ENCODE peak calls at places on chromosome 7, in five cellular contexts. One of them, this sample, is unnamed.

GRCh38 chr7:1716263-1717094 is 46.4 kb downstream of the ELFN1 start:
- DNase-seq in LNCaP clone FGC: no peak
- DNase-seq in CD8-positive, alpha-beta memory T cell: no peak
- DNase-seq in effector memory CD4-positive, alpha-beta T cell: no peak
- DNase-seq in stomach: no peak
- DNase-seq in this sample: no peak

GRCh38 chr7:130649004-130649790 is 19.4 kb downstream of the COPG2 start:
- DNase-seq in LNCaP clone FGC: no peak
- DNase-seq in CD8-positive, alpha-beta memory T cell: no peak
- DNase-seq in effector memory CD4-positive, alpha-beta T cell: no peak
- DNase-seq in stomach: no peak
- DNase-seq in this sample: no peak

GRCh38 chr7:36639826-36640225 is 84.5 kb downstream of the AOAH start:
- DNase-seq in LNCaP clone FGC: no peak
- DNase-seq in CD8-positive, alpha-beta memory T cell: peak
- DNase-seq in effector memory CD4-positive, alpha-beta T cell: peak
- DNase-seq in stomach: peak
- DNase-seq in this sample: no peak

GRCh38 chr7:47791682-47792081 is 156.6 kb downstream of the PKD1L1 start:
- DNase-seq in LNCaP clone FGC: no peak
- DNase-seq in CD8-positive, alpha-beta memory T cell: no peak
- DNase-seq in effector memory CD4-positive, alpha-beta T cell: no peak
- DNase-seq in stomach: no peak
- DNase-seq in this sample: no peak

GRCh38 chr7:5754981-5755599 is 26.4 kb downstream of the RNF216 start:
- DNase-seq in LNCaP clone FGC: no peak
- DNase-seq in CD8-positive, alpha-beta memory T cell: no peak
- DNase-seq in effector memory CD4-positive, alpha-beta T cell: no peak
- DNase-seq in stomach: no peak
- DNase-seq in this sample: no peak

GRCh38 chr7:24716480-24717246 is 40.6 kb downstream of the GSDME start:
- DNase-seq in LNCaP clone FGC: no peak
- DNase-seq in CD8-positive, alpha-beta memory T cell: no peak
- DNase-seq in effector memory CD4-positive, alpha-beta T cell: no peak
- DNase-seq in stomach: no peak
- DNase-seq in this sample: no peak

GRCh38 chr7:74032191-74032490 is 4.2 kb downstream of the ELN start:
- DNase-seq in LNCaP clone FGC: no peak
- DNase-seq in CD8-positive, alpha-beta memory T cell: no peak
- DNase-seq in effector memory CD4-positive, alpha-beta T cell: no peak
- DNase-seq in stomach: no peak
- DNase-seq in this sample: no peak

GRCh38 chr7:135447783-135448182 is 62.1 kb downstream of the CNOT4 start:
- DNase-seq in LNCaP clone FGC: no peak
- DNase-seq in CD8-positive, alpha-beta memory T cell: no peak
- DNase-seq in effector memory CD4-positive, alpha-beta T cell: no peak
- DNase-seq in stomach: no peak
- DNase-seq in this sample: no peak

GRCh38 chr7:157760004-157760730 is 423.4 kb downstream of the DNAJB6 start:
- DNase-seq in LNCaP clone FGC: no peak
- DNase-seq in CD8-positive, alpha-beta memory T cell: no peak
- DNase-seq in effector memory CD4-positive, alpha-beta T cell: no peak
- DNase-seq in stomach: no peak
- DNase-seq in this sample: no peak

GRCh38 chr7:129843365-129843898 is 109.3 kb downstream of the UBE2H start:
- DNase-seq in LNCaP clone FGC: no peak
- DNase-seq in CD8-positive, alpha-beta memory T cell: no peak
- DNase-seq in effector memory CD4-positive, alpha-beta T cell: no peak
- DNase-seq in stomach: no peak
- DNase-seq in this sample: no peak

GRCh38 chr7:111752022-111752582 is 189.8 kb upstream of the IMMP2L start:
- DNase-seq in LNCaP clone FGC: no peak
- DNase-seq in CD8-positive, alpha-beta memory T cell: peak
- DNase-seq in effector memory CD4-positive, alpha-beta T cell: peak
- DNase-seq in stomach: peak
- DNase-seq in this sample: no peak

GRCh38 chr7:121515651-121516401 is 119.7 kb upstream of the FAM3C start:
- DNase-seq in LNCaP clone FGC: no peak
- DNase-seq in CD8-positive, alpha-beta memory T cell: no peak
- DNase-seq in effector memory CD4-positive, alpha-beta T cell: no peak
- DNase-seq in stomach: no peak
- DNase-seq in this sample: no peak

GRCh38 chr7:31236868-31237267 is 103.7 kb downstream of the NEUROD6 start:
- DNase-seq in LNCaP clone FGC: no peak
- DNase-seq in CD8-positive, alpha-beta memory T cell: no peak
- DNase-seq in effector memory CD4-positive, alpha-beta T cell: no peak
- DNase-seq in stomach: no peak
- DNase-seq in this sample: no peak

GRCh38 chr7:149284343-149284742 is 22.3 kb downstream of the ZNF783 start:
- DNase-seq in LNCaP clone FGC: no peak
- DNase-seq in CD8-positive, alpha-beta memory T cell: peak
- DNase-seq in effector memory CD4-positive, alpha-beta T cell: peak
- DNase-seq in stomach: no peak
- DNase-seq in this sample: no peak

GRCh38 chr7:103854611-103855010 is 134.8 kb downstream of the RELN start:
- DNase-seq in LNCaP clone FGC: no peak
- DNase-seq in CD8-positive, alpha-beta memory T cell: no peak
- DNase-seq in effector memory CD4-positive, alpha-beta T cell: no peak
- DNase-seq in stomach: no peak
- DNase-seq in this sample: no peak

GRCh38 chr7:137539111-137539715 is 195.7 kb upstream of the PTN start:
- DNase-seq in LNCaP clone FGC: no peak
- DNase-seq in CD8-positive, alpha-beta memory T cell: no peak
- DNase-seq in effector memory CD4-positive, alpha-beta T cell: no peak
- DNase-seq in stomach: no peak
- DNase-seq in this sample: no peak

GRCh38 chr7:131909151-131909768 is 352.8 kb upstream of the PODXL start:
- DNase-seq in LNCaP clone FGC: no peak
- DNase-seq in CD8-positive, alpha-beta memory T cell: no peak
- DNase-seq in effector memory CD4-positive, alpha-beta T cell: no peak
- DNase-seq in stomach: no peak
- DNase-seq in this sample: no peak
- H3K4me3 ChIP-seq in LNCaP clone FGC: no peak
- H3K4me3 ChIP-seq in CD8-positive, alpha-beta memory T cell: no peak
- H3K4me3 ChIP-seq in effector memory CD4-positive, alpha-beta T cell: no peak
- H3K4me3 ChIP-seq in stomach: peak
- H3K4me3 ChIP-seq in this sample: no peak

GRCh38 chr7:100837099-100837836 is 9.9 kb upstream of the EPHB4 start:
- DNase-seq in LNCaP clone FGC: no peak
- DNase-seq in CD8-positive, alpha-beta memory T cell: peak
- DNase-seq in effector memory CD4-positive, alpha-beta T cell: peak
- DNase-seq in stomach: peak
- DNase-seq in this sample: no peak

GRCh38 chr7:100839361-100839760 is 12.0 kb upstream of the EPHB4 start:
- DNase-seq in LNCaP clone FGC: no peak
- DNase-seq in CD8-positive, alpha-beta memory T cell: no peak
- DNase-seq in effector memory CD4-positive, alpha-beta T cell: no peak
- DNase-seq in stomach: no peak
- DNase-seq in this sample: no peak

GRCh38 chr7:100840470-100841100 is 11.9 kb upstream of the SLC12A9 start:
- DNase-seq in LNCaP clone FGC: no peak
- DNase-seq in CD8-positive, alpha-beta memory T cell: no peak
- DNase-seq in effector memory CD4-positive, alpha-beta T cell: no peak
- DNase-seq in stomach: no peak
- DNase-seq in this sample: no peak

GRCh38 chr7:100835903-100836811 is 8.8 kb upstream of the EPHB4 start:
- DNase-seq in LNCaP clone FGC: no peak
- DNase-seq in CD8-positive, alpha-beta memory T cell: no peak
- DNase-seq in effector memory CD4-positive, alpha-beta T cell: no peak
- DNase-seq in stomach: peak
- DNase-seq in this sample: no peak

GRCh38 chr7:100836812-100837098 is 9.4 kb upstream of the EPHB4 start:
- DNase-seq in LNCaP clone FGC: no peak
- DNase-seq in CD8-positive, alpha-beta memory T cell: no peak
- DNase-seq in effector memory CD4-positive, alpha-beta T cell: no peak
- DNase-seq in stomach: no peak
- DNase-seq in this sample: no peak
- H3K4me3 ChIP-seq in LNCaP clone FGC: no peak
- H3K4me3 ChIP-seq in CD8-positive, alpha-beta memory T cell: peak
- H3K4me3 ChIP-seq in effector memory CD4-positive, alpha-beta T cell: peak
- H3K4me3 ChIP-seq in stomach: peak
- H3K4me3 ChIP-seq in this sample: no peak

GRCh38 chr7:97026705-97027426 is 2.2 kb upstream of the DLX5 start:
- DNase-seq in LNCaP clone FGC: no peak
- DNase-seq in CD8-positive, alpha-beta memory T cell: no peak
- DNase-seq in effector memory CD4-positive, alpha-beta T cell: no peak
- DNase-seq in stomach: no peak
- DNase-seq in this sample: no peak

GRCh38 chr7:97027427-97028234 is 3.0 kb upstream of the DLX5 start:
- DNase-seq in LNCaP clone FGC: peak
- DNase-seq in CD8-positive, alpha-beta memory T cell: peak
- DNase-seq in effector memory CD4-positive, alpha-beta T cell: peak
- DNase-seq in stomach: peak
- DNase-seq in this sample: peak

GRCh38 chr7:97025130-97025499 is 484 bp upstream of the DLX5 start:
- DNase-seq in LNCaP clone FGC: no peak
- DNase-seq in CD8-positive, alpha-beta memory T cell: no peak
- DNase-seq in effector memory CD4-positive, alpha-beta T cell: no peak
- DNase-seq in stomach: no peak
- DNase-seq in this sample: no peak

GRCh38 chr7:97024209-97025129 is at the start of gene DLX5:
- DNase-seq in LNCaP clone FGC: no peak
- DNase-seq in CD8-positive, alpha-beta memory T cell: no peak
- DNase-seq in effector memory CD4-positive, alpha-beta T cell: no peak
- DNase-seq in stomach: no peak
- DNase-seq in this sample: no peak

GRCh38 chr7:97025983-97026704 is 1.5 kb upstream of the DLX5 start:
- DNase-seq in LNCaP clone FGC: no peak
- DNase-seq in CD8-positive, alpha-beta memory T cell: no peak
- DNase-seq in effector memory CD4-positive, alpha-beta T cell: no peak
- DNase-seq in stomach: peak
- DNase-seq in this sample: no peak
- H3K4me3 ChIP-seq in LNCaP clone FGC: no peak
- H3K4me3 ChIP-seq in CD8-positive, alpha-beta memory T cell: peak
- H3K4me3 ChIP-seq in effector memory CD4-positive, alpha-beta T cell: no peak
- H3K4me3 ChIP-seq in stomach: peak
- H3K4me3 ChIP-seq in this sample: no peak

GRCh38 chr7:139845443-139845805 is 16.4 kb downstream of the TBXAS1 start:
- DNase-seq in LNCaP clone FGC: no peak
- DNase-seq in CD8-positive, alpha-beta memory T cell: no peak
- DNase-seq in effector memory CD4-positive, alpha-beta T cell: no peak
- DNase-seq in stomach: no peak
- DNase-seq in this sample: no peak
- H3K4me3 ChIP-seq in LNCaP clone FGC: no peak
- H3K4me3 ChIP-seq in CD8-positive, alpha-beta memory T cell: no peak
- H3K4me3 ChIP-seq in effector memory CD4-positive, alpha-beta T cell: no peak
- H3K4me3 ChIP-seq in stomach: no peak
- H3K4me3 ChIP-seq in this sample: no peak

GRCh38 chr7:300546-301290 is 10.7 kb downstream of the FOXL3 start:
- DNase-seq in LNCaP clone FGC: no peak
- DNase-seq in CD8-positive, alpha-beta memory T cell: no peak
- DNase-seq in effector memory CD4-positive, alpha-beta T cell: no peak
- DNase-seq in stomach: no peak
- DNase-seq in this sample: no peak

GRCh38 chr7:300048-300447 is 10.1 kb downstream of the FOXL3 start:
- DNase-seq in LNCaP clone FGC: no peak
- DNase-seq in CD8-positive, alpha-beta memory T cell: no peak
- DNase-seq in effector memory CD4-positive, alpha-beta T cell: no peak
- DNase-seq in stomach: no peak
- DNase-seq in this sample: no peak

GRCh38 chr7:302054-302992 is 12.4 kb downstream of the FOXL3 start:
- DNase-seq in LNCaP clone FGC: no peak
- DNase-seq in CD8-positive, alpha-beta memory T cell: no peak
- DNase-seq in effector memory CD4-positive, alpha-beta T cell: no peak
- DNase-seq in stomach: no peak
- DNase-seq in this sample: no peak

GRCh38 chr7:299628-300027 is 9.7 kb downstream of the FOXL3 start:
- DNase-seq in LNCaP clone FGC: no peak
- DNase-seq in CD8-positive, alpha-beta memory T cell: no peak
- DNase-seq in effector memory CD4-positive, alpha-beta T cell: no peak
- DNase-seq in stomach: no peak
- DNase-seq in this sample: no peak

GRCh38 chr7:301291-302053 is 11.5 kb downstream of the FOXL3 start:
- DNase-seq in LNCaP clone FGC: no peak
- DNase-seq in CD8-positive, alpha-beta memory T cell: no peak
- DNase-seq in effector memory CD4-positive, alpha-beta T cell: no peak
- DNase-seq in stomach: no peak
- DNase-seq in this sample: no peak
- H3K4me3 ChIP-seq in LNCaP clone FGC: no peak
- H3K4me3 ChIP-seq in CD8-positive, alpha-beta memory T cell: no peak
- H3K4me3 ChIP-seq in effector memory CD4-positive, alpha-beta T cell: no peak
- H3K4me3 ChIP-seq in stomach: no peak
- H3K4me3 ChIP-seq in this sample: no peak